ENCODE peak calls at places on chromosomes 13 and 19, in seven cellular contexts. Z is HepG2, T is Panc1, U is transverse colon, S is prostate gland, Y is upper lobe of left lung, V is HCT116. R is an unnamed sample.
A peak's percentile ranks its signal among the peaks of the same experiment; 100 is the strongest.

GRCh38 chr13:114049626-114050101 is 75.8 kb upstream of the C13orf46 start:
- DNase-seq in Z (no peak), T (no peak), U (no peak), S (no peak), Y (no peak), V (no peak), R (no peak)

GRCh38 chr19:15038304-15038703 is 11.0 kb upstream of the CASP14 start:
- DNase-seq in Z (no peak), T (no peak), U (no peak), S (peak; percentile 81), Y (no peak), V (no peak), R (no peak)

GRCh38 chr19:47305309-47305751 is 4.3 kb upstream of the C5AR1 start:
- DNase-seq in Z (peak; percentile 81), T (no peak), U (peak; percentile 76), S (no peak), Y (peak; percentile 74), V (peak; percentile 61), R (peak; percentile 58)

GRCh38 chr13:52001120-52001731 is 10.0 kb downstream of the ATP7B start:
- DNase-seq in Z (peak; percentile 59), T (no peak), U (no peak), S (no peak), Y (no peak), V (peak; percentile 32), R (peak; percentile 38)

GRCh38 chr13:39900106-39900750 is 244.8 kb downstream of the COG6 start:
- DNase-seq in Z (no peak), T (no peak), U (no peak), S (peak; percentile 17), Y (no peak), V (no peak), R (peak; percentile 93)

GRCh38 chr19:42488783-42489521 is 39.3 kb downstream of the CEACAM1 start:
- DNase-seq in Z (peak; percentile 100), T (no peak), U (no peak), S (peak; percentile 91), Y (no peak), V (peak; percentile 18), R (no peak)

GRCh38 chr19:42270346-42271044 is 1.4 kb downstream of the CIC start:
- DNase-seq in Z (no peak), T (no peak), U (peak; percentile 63), S (peak; percentile 70), Y (peak; percentile 71), V (no peak), R (peak; percentile 72)

GRCh38 chr13:82176761-82177160 is 1705.5 kb downstream of the SLITRK1 start:
- DNase-seq in Z (no peak), T (no peak), U (no peak), S (no peak), Y (no peak), V (no peak), R (no peak)

GRCh38 chr13:65505941-65506340 is 1724.2 kb downstream of the PCDH9 start:
- DNase-seq in Z (no peak), T (no peak), U (no peak), S (no peak), Y (no peak), V (no peak), R (no peak)

GRCh38 chr19:10424011-10424637 is 3.8 kb downstream of the PDE4A start:
- DNase-seq in Z (peak; percentile 58), T (no peak), U (peak; percentile 86), S (peak; percentile 62), Y (peak; percentile 85), V (no peak), R (peak; percentile 73)

GRCh38 chr13:23806874-23807522 is 82.2 kb downstream of the MIPEP start:
- DNase-seq in Z (no peak), T (no peak), U (no peak), S (no peak), Y (no peak), V (no peak), R (no peak)

GRCh38 chr13:106597190-106597589 is 29.3 kb upstream of the ARGLU1 start:
- DNase-seq in Z (no peak), T (no peak), U (no peak), S (no peak), Y (no peak), V (no peak), R (no peak)

GRCh38 chr19:45464274-45464673 is 3.5 kb upstream of the FOSB start:
- DNase-seq in Z (no peak), T (no peak), U (no peak), S (no peak), Y (no peak), V (no peak), R (no peak)

GRCh38 chr13:48626077-48626449 is 27.7 kb upstream of the CYSLTR2 start:
- DNase-seq in Z (peak; percentile 91), T (no peak), U (no peak), S (no peak), Y (no peak), V (no peak), R (peak; percentile 94)

GRCh38 chr19:50046649-50047503 is 21.1 kb downstream of the ZNF473 start:
- DNase-seq in Z (peak; percentile 60), T (no peak), U (peak; percentile 50), S (peak; percentile 43), Y (peak; percentile 59), V (peak; percentile 27), R (no peak)

GRCh38 chr13:75173457-75174356 is 308.3 kb downstream of the TBC1D4 start:
- DNase-seq in Z (peak; percentile 35), T (no peak), U (no peak), S (no peak), Y (no peak), V (no peak), R (peak; percentile 22)

GRCh38 chr13:20472531-20472930 is 53.1 kb downstream of the CRYL1 start:
- DNase-seq in Z (no peak), T (no peak), U (no peak), S (no peak), Y (no peak), V (no peak), R (no peak)

GRCh38 chr19:38557205-38557799 is 60.5 kb downstream of the MAP4K1 start:
- DNase-seq in Z (no peak), T (no peak), U (peak; percentile 63), S (no peak), Y (no peak), V (no peak), R (no peak)

GRCh38 chr13:98004107-98004506 is 50.6 kb downstream of the IPO5 start:
- DNase-seq in Z (no peak), T (no peak), U (no peak), S (peak; percentile 9), Y (no peak), V (no peak), R (no peak)

GRCh38 chr19:48879025-48879572 is 6.9 kb downstream of the PPP1R15A start:
- DNase-seq in Z (no peak), T (no peak), U (no peak), S (no peak), Y (no peak), V (no peak), R (no peak)

GRCh38 chr19:48878219-48879024 is 6.2 kb downstream of the PPP1R15A start:
- DNase-seq in Z (no peak), T (no peak), U (no peak), S (no peak), Y (peak; percentile 64), V (no peak), R (peak; percentile 77)

GRCh38 chr19:48877900-48878218 is 5.6 kb downstream of the PPP1R15A start:
- DNase-seq in Z (no peak), T (no peak), U (no peak), S (no peak), Y (no peak), V (no peak), R (peak; percentile 1)

DNA sequence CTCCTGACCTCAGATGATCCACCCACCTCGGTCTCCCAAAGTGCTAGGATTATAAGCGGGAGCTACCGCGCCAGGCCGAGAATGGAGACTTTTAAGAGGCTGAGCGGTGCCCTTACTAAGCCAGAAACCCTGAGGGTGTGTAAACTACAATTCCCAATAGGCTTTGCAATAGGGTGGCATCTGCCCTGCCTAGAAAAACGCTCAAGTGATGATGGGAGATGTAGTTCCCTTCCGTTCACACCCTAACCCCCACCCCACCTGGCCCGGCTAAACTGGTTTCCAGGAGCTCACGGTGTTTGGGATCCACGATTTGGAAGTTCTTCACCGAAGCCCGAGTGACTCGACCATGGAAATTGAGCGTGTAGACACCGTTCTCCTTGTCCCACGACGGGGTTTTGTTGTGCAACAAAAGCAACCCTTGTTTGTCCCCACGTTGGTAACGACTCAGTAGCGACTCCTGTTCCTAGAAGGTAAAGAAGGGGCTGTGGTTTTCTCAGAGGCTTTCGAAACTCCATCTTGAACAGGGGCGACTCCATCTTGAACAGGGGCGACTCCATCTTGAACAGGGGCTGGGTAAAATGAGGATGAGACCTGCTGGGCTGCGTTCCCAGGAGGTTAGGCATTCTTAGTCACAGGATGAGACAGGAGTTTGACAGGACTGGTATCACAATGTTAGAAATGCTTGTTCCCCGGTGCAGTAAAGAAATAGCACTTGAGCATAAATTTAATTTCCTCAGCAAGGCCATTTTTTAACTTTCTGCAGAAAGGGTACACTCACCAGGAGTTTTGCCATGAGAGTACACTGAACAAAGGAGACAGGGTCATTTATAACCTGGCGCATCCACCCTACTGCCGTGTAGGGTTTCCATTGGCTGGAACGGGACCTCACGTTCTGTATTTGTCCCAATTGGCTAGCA is 9.8 kb downstream of the PPP1R15A start:
- DNase-seq in Z (no peak), T (no peak), U (no peak), S (no peak), Y (no peak), V (no peak), R (no peak)
- TF ChIP-seq POLR2AphosphoS5 in Z (no peak), T (no peak), U (no peak), S (peak; percentile 21), Y (no peak), V (no peak), R (no peak)

DNA sequence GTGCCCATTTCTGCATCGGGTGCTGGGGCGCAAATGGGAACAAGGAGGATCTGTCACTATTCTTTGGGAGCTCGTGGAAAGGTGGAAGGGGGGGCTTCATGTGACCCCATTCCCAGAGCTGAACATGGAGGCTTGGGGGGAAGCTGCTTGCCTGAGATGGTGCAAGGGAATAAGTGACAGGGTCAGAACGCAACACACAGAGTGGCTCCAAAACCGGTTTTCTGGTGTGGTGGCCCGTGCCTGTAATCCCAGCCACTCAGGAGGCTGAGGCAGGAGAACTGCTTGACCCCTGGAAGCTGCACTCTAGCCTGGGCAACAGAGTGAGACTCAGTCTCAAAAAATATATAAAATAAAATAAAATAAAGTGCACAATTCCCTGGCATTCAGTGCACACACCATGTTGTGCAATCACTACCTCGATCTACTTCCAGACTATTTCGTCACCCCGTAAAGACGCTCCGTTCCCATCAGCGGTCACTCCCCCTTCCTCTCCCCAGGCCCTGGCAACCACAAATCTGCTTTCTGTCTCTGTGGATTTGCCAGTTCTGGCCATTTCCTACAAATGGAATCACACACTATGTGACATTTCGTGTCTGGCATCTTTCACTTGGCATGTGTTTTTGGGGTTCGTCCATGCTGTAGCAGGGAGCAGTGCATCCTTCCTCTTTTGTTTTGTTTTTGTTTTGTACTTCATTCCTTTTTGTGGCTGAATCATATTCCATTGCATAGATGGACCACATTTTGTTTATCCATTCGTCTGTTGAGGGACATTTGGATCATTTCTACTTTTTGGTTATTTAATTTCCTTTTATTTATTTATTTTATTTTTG is 18.3 kb upstream of the COMP start:
- DNase-seq in Z (no peak), T (no peak), U (peak; percentile 36), S (peak; percentile 75), Y (peak; percentile 80), V (no peak), R (no peak)
- TF ChIP-seq POLR2AphosphoS5 in Z (no peak), T (no peak), U (peak; percentile 60), S (peak; percentile 88), Y (peak; percentile 72), V (no peak), R (no peak)

GRCh38 chr19:6056801-6057650 is 53.3 kb downstream of the RFX2 start:
- DNase-seq in Z (peak; percentile 77), T (no peak), U (peak; percentile 70), S (peak; percentile 66), Y (peak; percentile 77), V (no peak), R (peak; percentile 98)
- TF ChIP-seq POLR2AphosphoS5 in Z (no peak), T (no peak), U (no peak), S (peak; percentile 77), Y (peak; percentile 71), V (no peak), R (peak; percentile 30)

GRCh38 chr13:90321281-90321931 is 1026.1 kb upstream of the MIR17HG start:
- DNase-seq in Z (no peak), T (no peak), U (no peak), S (no peak), Y (no peak), V (no peak), R (no peak)
- TF ChIP-seq POLR2AphosphoS5 in Z (no peak), T (no peak), U (no peak), S (no peak), Y (no peak), V (no peak), R (no peak)

R was measured in endothelial cell of umbilical vein.